ENCODE peak calls at places on chromosomes 2 and 18, in five cellular contexts. L is astrocyte, W is MM.1S, S is neuronal stem cell, V is HCT116. U is an unnamed sample.

GRCh38 chr2:608711-609110 is 68.5 kb downstream of the TMEM18 start:
- DNase-seq in L (no peak), W (no peak), S (no peak), V (no peak), U (no peak)

GRCh38 chr2:121647396-121647795 is 1.9 kb downstream of the CLASP1 start:
- DNase-seq in L (no peak), W (no peak), S (no peak), V (no peak), U (no peak)

GRCh38 chr2:160752475-160753330 is 259.1 kb upstream of the RBMS1 start:
- DNase-seq in L (peak), W (no peak), S (no peak), V (no peak), U (peak)

GRCh38 chr2:212770240-212770639 is 231.6 kb upstream of the ERBB4 start:
- DNase-seq in L (no peak), W (no peak), S (no peak), V (no peak), U (no peak)

GRCh38 chr2:177264209-177264538 is 353 bp downstream of the NFE2L2 start:
- DNase-seq in L (no peak), W (peak), S (no peak), V (no peak), U (no peak)

GRCh38 chr2:193963472-193964119 is 1693.4 kb upstream of the SLC39A10 start:
- DNase-seq in L (peak), W (no peak), S (no peak), V (peak), U (peak)

GRCh38 chr18:58934933-58935577 is 70.4 kb downstream of the ZNF532 start:
- DNase-seq in L (no peak), W (no peak), S (no peak), V (no peak), U (no peak)

GRCh38 chr2:134327367-134327766 is 73.5 kb downstream of the MGAT5 start:
- DNase-seq in L (no peak), W (no peak), S (no peak), V (no peak), U (no peak)

GRCh38 chr2:47058061-47058931 is 96.8 kb downstream of the STPG4 start:
- DNase-seq in L (no peak), W (no peak), S (no peak), V (no peak), U (no peak)

GRCh38 chr18:43271593-43272432 is 5.5 kb downstream of the SYT4 start:
- DNase-seq in L (peak), W (peak), S (peak), V (peak), U (peak)

GRCh38 chr2:26535663-26536275 is 57.8 kb upstream of the OTOF start:
- DNase-seq in L (no peak), W (no peak), S (no peak), V (no peak), U (no peak)

GRCh38 chr2:98155721-98156120 is 68.8 kb downstream of the VWA3B start:
- DNase-seq in L (no peak), W (no peak), S (no peak), V (no peak), U (no peak)

GRCh38 chr18:49020621-49021021 is 69.9 kb upstream of the SMAD7 start:
- DNase-seq in L (peak), W (no peak), S (no peak), V (no peak), U (no peak)

GRCh38 chr2:7825591-7826312 is 856.1 kb upstream of the ID2 start:
- DNase-seq in L (peak), W (peak), S (no peak), V (no peak), U (no peak)

GRCh38 chr18:49018961-49019445 is 68.2 kb upstream of the SMAD7 start:
- DNase-seq in L (no peak), W (no peak), S (no peak), V (no peak), U (no peak)

GRCh38 chr18:25759111-25759510 is 331.3 kb downstream of the SS18 start:
- DNase-seq in L (peak), W (no peak), S (no peak), V (no peak), U (no peak)

DNA sequence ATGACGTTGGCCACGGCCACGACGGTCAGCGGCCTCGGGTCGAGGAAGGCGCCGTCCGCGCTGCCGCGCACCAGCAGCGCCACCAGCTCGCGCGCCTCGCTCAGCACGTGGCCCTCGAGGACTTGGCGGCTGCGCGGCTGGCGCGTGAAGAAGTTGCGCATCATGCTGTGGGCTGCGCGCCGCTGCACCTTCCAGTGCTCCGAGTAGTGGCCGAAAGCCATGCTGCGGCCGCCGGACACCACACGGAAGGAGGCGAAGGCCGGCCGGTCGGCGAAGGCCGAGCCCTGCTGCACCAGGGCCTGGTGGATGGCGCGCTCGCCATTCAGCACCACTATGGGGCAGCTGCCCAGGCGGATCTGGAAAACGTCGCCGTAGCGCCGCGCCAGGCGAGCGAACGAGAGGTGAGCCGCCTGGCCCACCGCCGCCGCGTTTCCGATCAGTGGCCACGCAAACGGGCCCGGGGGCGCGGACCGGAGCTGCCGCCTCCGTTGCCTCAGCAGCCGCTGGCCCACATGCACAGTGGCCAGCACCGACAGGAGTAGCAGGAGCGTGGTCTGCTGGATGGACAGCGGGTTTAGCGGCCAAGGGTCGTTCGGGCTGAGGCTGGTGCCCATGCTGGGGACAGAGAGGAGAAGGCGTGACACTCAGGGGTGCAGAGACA is 1.0 kb downstream of the CYP1B1 start:
- DNase-seq in L (peak), W (no peak), S (peak), V (no peak), U (no peak)
- H3K4me3 ChIP-seq in L (peak), W (no peak), S (peak), V (no peak), U (no peak)

DNA sequence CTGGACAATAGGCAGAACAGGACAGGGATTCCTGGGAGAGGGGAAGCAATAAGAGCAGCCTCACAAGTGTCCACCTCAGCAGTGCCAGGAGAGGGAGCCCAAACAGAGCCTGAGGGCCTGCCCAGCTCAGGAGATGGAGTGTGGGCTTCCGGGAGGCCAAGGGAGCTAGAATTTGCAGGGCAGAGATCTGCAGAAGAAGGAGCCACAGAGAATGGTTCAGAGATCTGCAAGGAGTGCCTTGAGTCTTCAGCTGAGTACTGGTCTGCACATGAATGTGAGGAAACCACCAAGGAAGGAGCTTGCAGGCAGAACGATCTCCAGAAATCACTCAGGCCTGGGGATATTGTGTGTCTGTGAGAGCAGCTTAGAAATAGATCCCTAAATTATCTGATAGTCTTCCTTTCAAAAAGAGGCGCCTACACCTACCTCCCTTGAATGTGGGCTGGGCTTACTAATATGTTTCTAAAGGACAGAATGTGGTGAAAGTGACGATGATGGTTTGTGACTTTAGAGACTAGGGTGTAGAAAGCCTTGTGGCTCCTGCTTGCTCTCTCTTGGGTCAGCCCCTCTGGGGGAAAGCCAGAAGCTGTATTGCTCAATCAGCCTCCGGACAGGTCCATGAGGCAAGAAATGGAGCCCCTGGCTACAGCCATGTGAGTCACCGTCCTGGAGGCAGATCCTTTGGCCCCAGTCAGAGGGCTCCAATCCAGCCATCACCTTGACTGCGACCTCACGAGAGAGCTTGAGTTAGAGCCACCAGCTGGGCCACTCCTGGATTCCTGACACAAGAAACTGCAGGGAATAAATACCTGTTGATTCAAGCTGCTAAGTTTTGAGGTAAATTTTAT is 7.6 kb upstream of the LPIN1 start:
- DNase-seq in L (peak), W (peak), S (no peak), V (peak), U (no peak)
- H3K4me2 ChIP-seq in L (no peak), W (no peak), S (no peak), V (peak), U (no peak)

GRCh38 chr2:241618296-241618805 is 18.6 kb downstream of the THAP4 start:
- DNase-seq in L (no peak), W (no peak), S (no peak), V (no peak), U (no peak)
- H3K9ac ChIP-seq in L (no peak), W (no peak), S (no peak), V (no peak), U (peak)

DNA sequence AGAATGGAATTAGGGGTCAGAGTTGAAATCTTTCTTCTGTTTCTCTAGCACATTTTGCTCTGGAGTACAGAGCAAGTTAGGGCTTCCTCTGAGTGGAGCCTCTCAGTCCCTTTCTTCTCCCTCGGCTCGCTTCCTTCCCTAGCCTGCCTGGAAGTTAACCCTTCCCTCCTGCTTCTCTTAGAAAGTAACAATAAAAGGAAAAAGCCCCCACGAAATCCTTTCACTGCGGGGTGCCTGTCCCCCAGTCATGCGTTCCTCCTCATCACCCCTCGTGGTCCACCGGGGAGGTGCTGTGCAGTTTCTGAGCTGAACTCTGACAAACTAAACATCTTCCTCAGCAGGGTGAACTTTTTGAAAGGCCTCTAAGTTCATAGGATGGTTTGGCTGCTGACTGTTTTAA is 2.0 kb downstream of the IGFBP2 start:
- DNase-seq in L (no peak), W (no peak), S (peak), V (no peak), U (peak)
- H3K4me3 ChIP-seq in L (peak), W (no peak), S (peak), V (no peak), U (peak)

GRCh38 chr18:35828591-35828990 is 143.9 kb upstream of the RMP24 start:
- DNase-seq in L (no peak), W (no peak), S (no peak), V (no peak), U (no peak)
- H3K4me2 ChIP-seq in L (no peak), W (no peak), S (no peak), V (no peak), U (no peak)

U was measured in DND-41.